ENCODE peak calls at places on chromosomes 1 and 21, in six cellular contexts. J, M, H, P, L and S are unnamed samples. For H3K4me1, the result is how much of the 10 kb centered on the place peaks cover.

GRCh38 chr21:45724345-45724961 is 80.9 kb downstream of the PCBP3 start:
- DNase-seq in H (no peak), M (no peak), J (no peak), L (no peak), P (peak), S (peak)

GRCh38 chr1:243748706-243749283 is 101.2 kb downstream of the AKT3 start:
- DNase-seq in M (no peak), J (no peak), H (no peak), L (peak), P (peak), S (peak)

GRCh38 chr1:205248793-205249601 is 21.3 kb downstream of the TMCC2 start:
- DNase-seq in P (peak), M (no peak), J (peak), H (peak), L (no peak), S (peak)

GRCh38 chr1:227556288-227556687 is 7.1 kb upstream of the ZNF678 start:
- DNase-seq in H (no peak), P (no peak), M (no peak), L (no peak), J (no peak), S (no peak)

GRCh38 chr1:7389786-7390603 is 381.1 kb upstream of the VAMP3 start:
- DNase-seq in H (no peak), M (no peak), L (no peak), J (peak), P (peak), S (no peak)

GRCh38 chr1:67683306-67683705 is 1.7 kb upstream of the GADD45A start:
- DNase-seq in P (no peak), J (no peak), L (no peak), H (no peak), M (no peak), S (no peak)

GRCh38 chr1:6956488-6957159 is 171.4 kb downstream of the CAMTA1 start:
- DNase-seq in P (no peak), J (no peak), H (no peak), L (no peak), M (no peak), S (no peak)

GRCh38 chr1:219664310-219665029 is 51.6 kb upstream of the ZC3H11B start:
- DNase-seq in P (no peak), L (no peak), M (no peak), J (no peak), H (no peak), S (no peak)

GRCh38 chr1:3698660-3699408 is 46.5 kb downstream of the TP73 start:
- DNase-seq in P (no peak), J (no peak), M (no peak), H (no peak), L (no peak), S (no peak)

GRCh38 chr1:168811213-168811612 is 82.2 kb upstream of the DPT start:
- DNase-seq in H (no peak), L (no peak), M (no peak), J (no peak), P (no peak), S (no peak)

GRCh38 chr1:47752560-47752959 is 244.6 kb downstream of the TRABD2B start:
- DNase-seq in M (no peak), H (no peak), L (no peak), P (no peak), J (no peak), S (no peak)

GRCh38 chr1:61397915-61398314 is 315.6 kb downstream of the NFIA start:
- DNase-seq in L (no peak), J (no peak), M (no peak), P (no peak), H (no peak), S (no peak)

GRCh38 chr1:211101481-211101880 is 32.5 kb downstream of the KCNH1 start:
- DNase-seq in L (no peak), M (no peak), J (no peak), H (no peak), P (no peak), S (no peak)

GRCh38 chr1:35444519-35444774 is 112.8 kb downstream of the KIAA0319L start:
- DNase-seq in L (no peak), M (no peak), J (no peak), H (no peak), P (no peak), S (no peak)

GRCh38 chr1:93552751-93553455 is 105.0 kb downstream of the FNBP1L start:
- DNase-seq in J (no peak), L (no peak), M (no peak), H (no peak), P (peak), S (no peak)

GRCh38 chr1:244815600-244816099 is 19.8 kb upstream of the COX20 start:
- DNase-seq in J (no peak), M (no peak), H (no peak), P (no peak), L (no peak), S (no peak)

GRCh38 chr1:50605186-50605875 is 182.1 kb upstream of the DMRTA2 start:
- DNase-seq in P (peak), H (no peak), J (no peak), M (no peak), L (peak), S (peak)

GRCh38 chr1:230793463-230793745 is 46.2 kb downstream of the CAPN9 start:
- DNase-seq in H (no peak), J (no peak), P (no peak), L (no peak), M (no peak), S (no peak)

GRCh38 chr1:40422630-40423263 is 27.5 kb upstream of the ZFP69B start:
- DNase-seq in M (no peak), H (no peak), P (peak), J (no peak), L (no peak), S (no peak)

GRCh38 chr1:182278144-182279054 is 113.2 kb downstream of the GLUL start:
- DNase-seq in J (no peak), L (no peak), M (no peak), P (no peak), H (no peak), S (no peak)

GRCh38 chr1:54052470-54052933 is 502 bp downstream of the TMEM59 start:
- DNase-seq in J (peak), L (peak), P (peak), M (peak), H (no peak), S (peak)

GRCh38 chr21:45880097-45881068 is 101.2 kb upstream of the COL6A1 start:
- DNase-seq in L (peak), H (peak), P (peak), J (peak), M (peak), S (peak)

GRCh38 chr1:234114648-234115307 is 210.3 kb downstream of the SLC35F3 start:
- DNase-seq in L (peak), J (no peak), H (no peak), M (no peak), P (peak), S (peak)

GRCh38 chr1:29380532-29380931 is 144.2 kb downstream of the PTPRU start:
- DNase-seq in H (no peak), L (no peak), J (no peak), P (peak), M (no peak), S (no peak)

GRCh38 chr1:81410351-81410750 is 390.4 kb upstream of the ADGRL2 start:
- DNase-seq in P (no peak), H (no peak), J (no peak), L (no peak), M (no peak), S (no peak)

GRCh38 chr1:109434484-109434883 is 8.2 kb upstream of the PSMA5 start:
- DNase-seq in L (no peak), H (no peak), J (no peak), P (no peak), M (no peak), S (no peak)

GRCh38 chr1:174077755-174078490 is 55.8 kb upstream of the RC3H1 start:
- DNase-seq in J (no peak), H (no peak), P (no peak), M (no peak), L (no peak), S (no peak)

GRCh38 chr1:198686069-198686728 is 47.4 kb downstream of the PTPRC start:
- DNase-seq in L (no peak), M (no peak), P (no peak), J (no peak), H (no peak), S (no peak)

GRCh38 chr1:218765753-218766152 is 407.9 kb upstream of the LYPLAL1 start:
- DNase-seq in L (no peak), H (no peak), J (no peak), M (no peak), P (no peak), S (no peak)

DNA sequence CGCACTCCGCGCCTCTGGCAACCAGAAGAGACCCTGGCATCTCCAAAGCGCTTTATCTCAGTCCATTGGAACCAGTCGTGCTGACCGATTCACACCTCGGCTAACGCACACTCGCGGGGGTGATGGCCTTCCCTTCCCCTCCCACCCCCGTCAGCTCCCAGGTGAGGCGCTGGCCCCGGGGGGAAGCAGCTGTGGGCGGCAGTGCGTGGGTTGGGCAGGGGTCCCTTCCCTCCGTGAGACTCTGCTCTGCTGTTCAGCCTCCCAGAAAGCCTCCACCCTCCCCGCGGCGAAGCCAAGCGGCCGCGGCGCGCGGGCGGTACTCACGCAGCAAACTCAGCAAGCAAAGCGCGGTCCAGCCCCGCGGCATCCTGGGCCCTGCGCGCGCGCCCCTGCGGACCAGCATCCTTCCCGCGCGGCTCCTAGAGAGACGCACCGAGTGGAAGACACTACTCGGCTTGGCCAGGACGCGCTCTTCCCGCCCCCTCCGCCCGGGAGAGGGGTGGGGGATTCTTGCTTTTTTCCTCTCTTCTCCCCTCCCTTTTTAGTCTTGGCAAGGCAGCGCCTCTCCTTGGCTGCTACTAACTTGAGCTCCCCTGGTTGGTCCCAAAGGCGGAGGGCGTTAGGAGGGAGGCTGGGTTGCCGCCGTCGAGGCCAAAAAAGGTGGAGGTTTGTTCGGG is at the start of gene CD34:
- DNase-seq in H (no peak), P (peak), J (no peak), L (no peak), M (no peak), S (peak)
- H3K4me3 ChIP-seq in H (peak), P (peak), J (peak), L (peak), M (no peak), S (peak)

GRCh38 chr1:116983678-116984077 is 17.9 kb upstream of the CD101 start:
- DNase-seq in M (no peak), L (no peak), P (no peak), J (no peak), H (no peak), S (no peak)
- H3K4me1 ChIP-seq in M (under half), L (under half), P (under half), J (under half), H (under half), S (under half)

GRCh38 chr1:114755006-114755936 is 2.5 kb downstream of the CSDE1 start:
- DNase-seq in L (no peak), J (no peak), P (no peak), H (no peak), M (no peak), S (no peak)
- TF ChIP-seq CTCF in L (no peak), J (no peak), P (no peak), H (no peak), M (no peak), S (no peak)

GRCh38 chr1:27555700-27556424 is 48.1 kb downstream of the AHDC1 start:
- DNase-seq in H (no peak), L (no peak), P (peak), J (no peak), M (no peak), S (no peak)
- H3K4me3 ChIP-seq in H (no peak), L (no peak), P (no peak), J (no peak), M (no peak), S (no peak)

GRCh38 chr1:1877852-1878436 is 12.9 kb downstream of the GNB1 start:
- DNase-seq in P (peak), L (no peak), J (no peak), H (no peak), M (no peak), S (no peak)
- H3K4me1 ChIP-seq in P (under half), L (under half), J (under half), H (under half), M (half or more), S (under half)

GRCh38 chr1:224106568-224107281 is 7.2 kb upstream of the FBXO28 start:
- DNase-seq in H (no peak), P (peak), L (peak), M (no peak), J (peak), S (no peak)
- TF ChIP-seq CTCF in H (no peak), P (peak), L (peak), M (no peak), J (no peak), S (peak)

DNA sequence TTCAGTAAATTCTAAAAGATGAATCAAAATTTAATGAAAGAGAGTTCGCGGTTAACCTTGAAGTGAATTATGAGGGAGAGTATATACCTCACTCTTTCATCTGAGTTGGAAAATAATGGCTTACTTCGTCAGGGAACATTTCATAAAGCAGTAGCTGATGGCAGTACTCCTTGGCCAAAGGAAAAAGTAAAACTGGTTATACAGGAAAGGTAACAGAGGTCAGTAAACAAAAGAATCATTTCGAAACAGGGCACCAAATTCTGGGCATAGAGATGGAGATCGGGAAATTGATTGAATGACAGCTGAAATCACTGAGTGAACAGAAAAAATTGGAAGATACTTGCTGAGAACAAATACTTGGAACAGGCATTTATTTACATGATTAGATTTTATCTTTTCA is 199.0 kb downstream of the OLFM3 start:
- DNase-seq in H (no peak), L (no peak), P (no peak), M (no peak), J (no peak), S (no peak)
- H3K4me3 ChIP-seq in H (no peak), L (no peak), P (no peak), M (no peak), J (no peak), S (no peak)